ENCODE peak calls at places on chromosomes 13 and 19, in seven cellular contexts. One of them, this sample, is unnamed. For H3K4me1, the result is how much of the 10 kb centered on the place peaks cover.

GRCh38 chr19:28399187-28399586 is 813.8 kb downstream of the UQCRFS1 start:
- DNase-seq in tibial artery: no peak
- DNase-seq in OCI-LY7: no peak
- DNase-seq in ovary: no peak
- DNase-seq in pancreas: no peak
- DNase-seq in left ventricle myocardium inferior: no peak
- DNase-seq in endothelial cell of umbilical vein: no peak
- DNase-seq in this sample: no peak

GRCh38 chr19:8526345-8527062 is 12.5 kb upstream of the ZNF414 start:
- DNase-seq in pancreas: peak
- DNase-seq in endothelial cell of umbilical vein: peak
- DNase-seq in OCI-LY7: no peak
- DNase-seq in left ventricle myocardium inferior: peak
- DNase-seq in ovary: peak
- DNase-seq in tibial artery: peak
- DNase-seq in this sample: peak

GRCh38 chr19:33394006-33394722 is 20.7 kb downstream of the CEBPG start:
- DNase-seq in pancreas: no peak
- DNase-seq in ovary: no peak
- DNase-seq in endothelial cell of umbilical vein: no peak
- DNase-seq in OCI-LY7: no peak
- DNase-seq in left ventricle myocardium inferior: peak
- DNase-seq in tibial artery: peak
- DNase-seq in this sample: peak

GRCh38 chr13:32669030-32669646 is 82.9 kb downstream of the PDS5B start:
- DNase-seq in OCI-LY7: peak
- DNase-seq in ovary: no peak
- DNase-seq in left ventricle myocardium inferior: no peak
- DNase-seq in tibial artery: no peak
- DNase-seq in pancreas: no peak
- DNase-seq in endothelial cell of umbilical vein: peak
- DNase-seq in this sample: no peak

GRCh38 chr13:78147905-78148304 is 229.3 kb upstream of the EDNRB start:
- DNase-seq in ovary: no peak
- DNase-seq in tibial artery: no peak
- DNase-seq in OCI-LY7: no peak
- DNase-seq in pancreas: no peak
- DNase-seq in endothelial cell of umbilical vein: peak
- DNase-seq in left ventricle myocardium inferior: no peak
- DNase-seq in this sample: no peak

GRCh38 chr19:4327252-4327876 is 11.3 kb downstream of the STAP2 start:
- DNase-seq in left ventricle myocardium inferior: peak
- DNase-seq in OCI-LY7: peak
- DNase-seq in endothelial cell of umbilical vein: peak
- DNase-seq in ovary: peak
- DNase-seq in pancreas: peak
- DNase-seq in tibial artery: peak
- DNase-seq in this sample: peak

GRCh38 chr13:100646030-100646673 is 28.4 kb downstream of the TMTC4 start:
- DNase-seq in pancreas: no peak
- DNase-seq in tibial artery: no peak
- DNase-seq in left ventricle myocardium inferior: no peak
- DNase-seq in ovary: no peak
- DNase-seq in OCI-LY7: no peak
- DNase-seq in endothelial cell of umbilical vein: peak
- DNase-seq in this sample: no peak

GRCh38 chr19:48881741-48882657 is 9.8 kb downstream of the PPP1R15A start:
- DNase-seq in ovary: peak
- DNase-seq in pancreas: no peak
- DNase-seq in endothelial cell of umbilical vein: no peak
- DNase-seq in OCI-LY7: peak
- DNase-seq in tibial artery: no peak
- DNase-seq in left ventricle myocardium inferior: no peak
- DNase-seq in this sample: no peak

GRCh38 chr19:13151605-13152355 is 1.6 kb downstream of the IER2 start:
- DNase-seq in left ventricle myocardium inferior: peak
- DNase-seq in OCI-LY7: peak
- DNase-seq in tibial artery: peak
- DNase-seq in pancreas: peak
- DNase-seq in ovary: peak
- DNase-seq in endothelial cell of umbilical vein: peak
- DNase-seq in this sample: peak

GRCh38 chr19:42540071-42540553 is 11.8 kb upstream of the CEACAM1 start:
- DNase-seq in pancreas: no peak
- DNase-seq in left ventricle myocardium inferior: no peak
- DNase-seq in ovary: no peak
- DNase-seq in endothelial cell of umbilical vein: no peak
- DNase-seq in tibial artery: no peak
- DNase-seq in OCI-LY7: no peak
- DNase-seq in this sample: no peak

GRCh38 chr19:46716672-46717033 is 261 bp downstream of the PRKD2 start:
- DNase-seq in ovary: no peak
- DNase-seq in endothelial cell of umbilical vein: no peak
- DNase-seq in OCI-LY7: no peak
- DNase-seq in pancreas: no peak
- DNase-seq in tibial artery: no peak
- DNase-seq in left ventricle myocardium inferior: no peak
- DNase-seq in this sample: no peak

GRCh38 chr19:13089857-13090507 is 12.7 kb downstream of the LYL1 start:
- DNase-seq in ovary: peak
- DNase-seq in OCI-LY7: no peak
- DNase-seq in endothelial cell of umbilical vein: no peak
- DNase-seq in left ventricle myocardium inferior: no peak
- DNase-seq in tibial artery: no peak
- DNase-seq in pancreas: no peak
- DNase-seq in this sample: no peak

GRCh38 chr13:25874907-25875306 is 176.9 kb downstream of the SHISA2 start:
- DNase-seq in OCI-LY7: peak
- DNase-seq in ovary: no peak
- DNase-seq in tibial artery: no peak
- DNase-seq in left ventricle myocardium inferior: no peak
- DNase-seq in pancreas: no peak
- DNase-seq in endothelial cell of umbilical vein: no peak
- DNase-seq in this sample: no peak

GRCh38 chr19:48497728-48498575 is 13.7 kb downstream of the LMTK3 start:
- DNase-seq in left ventricle myocardium inferior: no peak
- DNase-seq in ovary: peak
- DNase-seq in OCI-LY7: no peak
- DNase-seq in pancreas: no peak
- DNase-seq in tibial artery: no peak
- DNase-seq in endothelial cell of umbilical vein: no peak
- DNase-seq in this sample: no peak

GRCh38 chr13:47299316-47299715 is 402.5 kb upstream of the HTR2A start:
- DNase-seq in pancreas: no peak
- DNase-seq in OCI-LY7: no peak
- DNase-seq in tibial artery: no peak
- DNase-seq in endothelial cell of umbilical vein: no peak
- DNase-seq in ovary: no peak
- DNase-seq in left ventricle myocardium inferior: no peak
- DNase-seq in this sample: no peak

GRCh38 chr19:43776285-43776684 is 4.5 kb downstream of the KCNN4 start:
- DNase-seq in tibial artery: no peak
- DNase-seq in pancreas: no peak
- DNase-seq in ovary: no peak
- DNase-seq in left ventricle myocardium inferior: no peak
- DNase-seq in OCI-LY7: peak
- DNase-seq in endothelial cell of umbilical vein: no peak
- DNase-seq in this sample: no peak

GRCh38 chr13:26025196-26025595 is 26.6 kb downstream of the SHISA2 start:
- DNase-seq in tibial artery: no peak
- DNase-seq in endothelial cell of umbilical vein: no peak
- DNase-seq in OCI-LY7: no peak
- DNase-seq in pancreas: no peak
- DNase-seq in left ventricle myocardium inferior: no peak
- DNase-seq in ovary: no peak
- DNase-seq in this sample: no peak

GRCh38 chr19:45187421-45188100 is 9.0 kb downstream of the BLOC1S3 start:
- DNase-seq in ovary: no peak
- DNase-seq in left ventricle myocardium inferior: no peak
- DNase-seq in tibial artery: no peak
- DNase-seq in endothelial cell of umbilical vein: no peak
- DNase-seq in OCI-LY7: peak
- DNase-seq in pancreas: no peak
- DNase-seq in this sample: no peak

GRCh38 chr13:110524484-110525254 is 36.9 kb downstream of the RAB20 start:
- DNase-seq in left ventricle myocardium inferior: peak
- DNase-seq in endothelial cell of umbilical vein: no peak
- DNase-seq in pancreas: no peak
- DNase-seq in tibial artery: no peak
- DNase-seq in OCI-LY7: no peak
- DNase-seq in ovary: no peak
- DNase-seq in this sample: peak

DNA sequence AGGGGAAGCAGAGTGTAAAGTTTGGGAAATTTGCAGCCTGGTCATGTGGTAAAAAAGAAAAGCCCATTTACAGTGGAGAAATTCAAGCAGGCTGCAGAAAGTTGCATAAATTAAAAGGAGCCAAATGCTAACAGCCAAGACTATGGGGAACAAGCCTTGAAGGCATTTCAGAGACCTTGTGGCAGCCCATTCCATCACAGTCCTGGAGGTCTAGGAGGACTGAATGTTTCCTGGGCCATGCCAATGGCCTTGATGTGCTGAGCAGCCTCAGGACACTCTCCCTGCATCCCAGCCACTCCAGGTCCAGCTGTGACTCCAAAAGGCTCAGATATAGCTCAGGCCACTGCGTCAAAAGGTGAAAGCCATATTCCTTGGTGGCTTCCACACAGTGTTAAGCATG is 1202.4 kb upstream of the ATXN8OS start:
- DNase-seq in ovary: no peak
- DNase-seq in OCI-LY7: no peak
- DNase-seq in endothelial cell of umbilical vein: no peak
- DNase-seq in left ventricle myocardium inferior: no peak
- DNase-seq in tibial artery: no peak
- DNase-seq in pancreas: no peak
- DNase-seq in this sample: no peak
- H3K4me1 ChIP-seq in ovary: under half
- H3K4me1 ChIP-seq in OCI-LY7: under half
- H3K4me1 ChIP-seq in endothelial cell of umbilical vein: under half
- H3K4me1 ChIP-seq in left ventricle myocardium inferior: under half
- H3K4me1 ChIP-seq in tibial artery: under half
- H3K4me1 ChIP-seq in pancreas: under half
- H3K4me1 ChIP-seq in this sample: under half

GRCh38 chr13:105969761-105970160 is 565.7 kb downstream of the EFNB2 start:
- DNase-seq in OCI-LY7: no peak
- DNase-seq in tibial artery: no peak
- DNase-seq in ovary: no peak
- DNase-seq in endothelial cell of umbilical vein: no peak
- DNase-seq in pancreas: no peak
- DNase-seq in left ventricle myocardium inferior: no peak
- DNase-seq in this sample: no peak

GRCh38 chr13:105972811-105973590 is 562.5 kb downstream of the EFNB2 start:
- DNase-seq in ovary: no peak
- DNase-seq in left ventricle myocardium inferior: no peak
- DNase-seq in tibial artery: no peak
- DNase-seq in OCI-LY7: no peak
- DNase-seq in endothelial cell of umbilical vein: no peak
- DNase-seq in pancreas: no peak
- DNase-seq in this sample: no peak

GRCh38 chr13:105971720-105972119 is 563.7 kb downstream of the EFNB2 start:
- DNase-seq in ovary: no peak
- DNase-seq in pancreas: no peak
- DNase-seq in tibial artery: no peak
- DNase-seq in left ventricle myocardium inferior: no peak
- DNase-seq in endothelial cell of umbilical vein: no peak
- DNase-seq in OCI-LY7: no peak
- DNase-seq in this sample: no peak

GRCh38 chr13:105972306-105972721 is 563.1 kb downstream of the EFNB2 start:
- DNase-seq in pancreas: no peak
- DNase-seq in OCI-LY7: no peak
- DNase-seq in tibial artery: no peak
- DNase-seq in endothelial cell of umbilical vein: no peak
- DNase-seq in left ventricle myocardium inferior: no peak
- DNase-seq in ovary: no peak
- DNase-seq in this sample: no peak

DNA sequence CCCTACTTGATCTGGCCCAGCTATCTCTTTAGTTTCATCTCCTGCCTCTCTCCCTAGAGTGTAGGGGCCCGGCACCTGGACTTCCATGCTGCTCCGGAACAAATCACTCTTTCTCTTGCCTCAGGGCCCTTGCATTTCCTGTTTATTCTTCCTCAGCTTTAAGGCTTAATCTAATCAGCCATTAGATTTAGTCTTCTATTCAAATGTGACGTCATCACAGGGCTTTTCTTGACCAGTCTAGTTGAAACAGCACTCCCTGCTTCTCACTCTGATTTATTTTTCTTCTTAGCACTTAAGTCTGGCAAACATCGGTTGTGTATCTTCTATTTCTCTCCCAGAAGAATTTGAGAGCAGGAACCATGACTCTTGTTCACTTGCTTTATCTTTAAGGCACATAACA is 564.1 kb downstream of the EFNB2 start:
- DNase-seq in left ventricle myocardium inferior: no peak
- DNase-seq in OCI-LY7: no peak
- DNase-seq in ovary: no peak
- DNase-seq in pancreas: no peak
- DNase-seq in tibial artery: no peak
- DNase-seq in endothelial cell of umbilical vein: no peak
- DNase-seq in this sample: no peak
- H3K27ac ChIP-seq in left ventricle myocardium inferior: no peak
- H3K27ac ChIP-seq in OCI-LY7: no peak
- H3K27ac ChIP-seq in ovary: no peak
- H3K27ac ChIP-seq in pancreas: no peak
- H3K27ac ChIP-seq in tibial artery: no peak
- H3K27ac ChIP-seq in endothelial cell of umbilical vein: no peak
- H3K27ac ChIP-seq in this sample: no peak

GRCh38 chr13:73275163-73275562 is 216.4 kb downstream of the KLF5 start:
- DNase-seq in ovary: no peak
- DNase-seq in left ventricle myocardium inferior: no peak
- DNase-seq in OCI-LY7: no peak
- DNase-seq in pancreas: no peak
- DNase-seq in tibial artery: no peak
- DNase-seq in endothelial cell of umbilical vein: no peak
- DNase-seq in this sample: no peak
- TF ChIP-seq CTCF in ovary: no peak
- TF ChIP-seq CTCF in left ventricle myocardium inferior: no peak
- TF ChIP-seq CTCF in OCI-LY7: no peak
- TF ChIP-seq CTCF in pancreas: no peak
- TF ChIP-seq CTCF in tibial artery: no peak
- TF ChIP-seq CTCF in endothelial cell of umbilical vein: no peak
- TF ChIP-seq CTCF in this sample: no peak

DNA sequence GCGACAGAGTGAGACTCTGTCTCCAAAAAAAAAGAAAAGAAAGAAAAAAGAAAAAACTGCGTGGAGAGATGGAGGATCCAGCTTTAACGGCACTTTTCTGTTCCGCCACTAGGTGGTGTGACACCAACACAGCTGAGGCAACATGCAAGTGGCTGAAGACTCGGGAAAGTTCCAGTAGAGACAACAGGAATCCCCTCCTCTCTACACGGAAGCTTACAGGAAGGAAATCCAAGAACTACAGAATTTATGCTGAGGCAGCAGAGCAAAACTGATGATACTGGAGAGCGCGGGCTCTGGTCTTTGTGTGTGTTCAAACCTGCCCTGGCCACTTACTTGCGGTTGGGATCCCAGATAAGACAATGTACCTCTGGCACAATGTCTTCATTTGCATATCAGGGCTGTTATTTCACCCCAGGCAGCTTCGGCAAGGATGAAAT is 9.9 kb downstream of the RANBP3 start:
- DNase-seq in tibial artery: peak
- DNase-seq in pancreas: peak
- DNase-seq in left ventricle myocardium inferior: peak
- DNase-seq in OCI-LY7: peak
- DNase-seq in ovary: no peak
- DNase-seq in endothelial cell of umbilical vein: peak
- DNase-seq in this sample: no peak
- H3K4me1 ChIP-seq in tibial artery: under half
- H3K4me1 ChIP-seq in pancreas: half or more
- H3K4me1 ChIP-seq in left ventricle myocardium inferior: half or more
- H3K4me1 ChIP-seq in OCI-LY7: under half
- H3K4me1 ChIP-seq in ovary: under half
- H3K4me1 ChIP-seq in endothelial cell of umbilical vein: under half
- H3K4me1 ChIP-seq in this sample: half or more

GRCh38 chr13:28753946-28754345 is 35.2 kb upstream of the SLC46A3 start:
- DNase-seq in left ventricle myocardium inferior: no peak
- DNase-seq in tibial artery: no peak
- DNase-seq in OCI-LY7: no peak
- DNase-seq in endothelial cell of umbilical vein: no peak
- DNase-seq in pancreas: no peak
- DNase-seq in ovary: no peak
- DNase-seq in this sample: no peak
- H3K27ac ChIP-seq in left ventricle myocardium inferior: peak
- H3K27ac ChIP-seq in tibial artery: peak
- H3K27ac ChIP-seq in OCI-LY7: no peak
- H3K27ac ChIP-seq in endothelial cell of umbilical vein: peak
- H3K27ac ChIP-seq in pancreas: no peak
- H3K27ac ChIP-seq in ovary: no peak
- H3K27ac ChIP-seq in this sample: peak

This sample was measured in left lung.